ENCODE peak calls at places on chromosomes 12 and 14, in eight cellular contexts. I is substantia nigra, D is mesendoderm, U is hepatocyte, J is cardiac muscle cell, S is HL-60, Q is left lung, N is lower lobe of right lung. E is an unnamed sample.

GRCh38 chr12:30926243-30927209 is at the start of gene TSPAN11:
- DNase-seq in I (no peak), D (peak; percentile 64), U (peak; percentile 79), J (peak; percentile 47), S (no peak), Q (no peak), N (no peak), E (peak; percentile 14)

GRCh38 chr14:72457641-72458040 is 436.3 kb downstream of the DPF3 start:
- DNase-seq in I (no peak), D (no peak), U (no peak), J (peak; percentile 50), S (no peak), Q (no peak), N (no peak), E (no peak)

GRCh38 chr14:105158804-105159203 is 9.8 kb downstream of the JAG2 start:
- DNase-seq in I (no peak), D (no peak), U (no peak), J (no peak), S (no peak), Q (no peak), N (no peak), E (no peak)

GRCh38 chr12:29672580-29672979 is 111.2 kb downstream of the TMTC1 start:
- DNase-seq in I (no peak), D (no peak), U (no peak), J (no peak), S (no peak), Q (no peak), N (no peak), E (no peak)

GRCh38 chr14:72894623-72895378 is 900 bp upstream of the DPF3 start:
- DNase-seq in I (peak; percentile 7), D (peak; percentile 85), U (peak; percentile 57), J (no peak), S (no peak), Q (no peak), N (no peak), E (no peak)

GRCh38 chr12:3165311-3165931 is 88.2 kb downstream of the TSPAN9 start:
- DNase-seq in I (no peak), D (no peak), U (no peak), J (no peak), S (no peak), Q (no peak), N (no peak), E (no peak)

GRCh38 chr12:24937553-24938244 is 11.2 kb downstream of the BCAT1 start:
- DNase-seq in I (no peak), D (peak; percentile 54), U (no peak), J (no peak), S (no peak), Q (no peak), N (no peak), E (no peak)

GRCh38 chr12:121767525-121768016 is 25.9 kb downstream of the RHOF start:
- DNase-seq in I (peak; percentile 60), D (no peak), U (no peak), J (peak; percentile 82), S (no peak), Q (no peak), N (no peak), E (peak; percentile 24)

GRCh38 chr14:99511421-99512109 is 30.4 kb downstream of the CCNK start:
- DNase-seq in I (no peak), D (no peak), U (peak; percentile 6), J (no peak), S (no peak), Q (no peak), N (no peak), E (no peak)

GRCh38 chr12:128754275-128754674 is 69.5 kb downstream of the SLC15A4 start:
- DNase-seq in I (no peak), D (no peak), U (no peak), J (no peak), S (no peak), Q (no peak), N (no peak), E (no peak)

GRCh38 chr14:76287063-76287462 is 88.9 kb upstream of the ESRRB start:
- DNase-seq in I (no peak), D (no peak), U (no peak), J (no peak), S (no peak), Q (no peak), N (no peak), E (no peak)

GRCh38 chr14:53865716-53866115 is 90.9 kb downstream of the BMP4 start:
- DNase-seq in I (no peak), D (no peak), U (no peak), J (peak; percentile 35), S (no peak), Q (no peak), N (no peak), E (no peak)

GRCh38 chr14:23044840-23045239 is 2.8 kb downstream of the PSMB11 start:
- DNase-seq in I (no peak), D (no peak), U (no peak), J (no peak), S (no peak), Q (no peak), N (no peak), E (no peak)

GRCh38 chr12:132489078-132489601 is 811 bp upstream of the FBRSL1 start:
- DNase-seq in I (no peak), D (no peak), U (peak; percentile 61), J (no peak), S (peak; percentile 76), Q (peak; percentile 63), N (peak; percentile 78), E (no peak)

GRCh38 chr12:51959211-51959610 is 7.7 kb downstream of the ACVR1B start:
- DNase-seq in I (no peak), D (no peak), U (no peak), J (peak; percentile 53), S (no peak), Q (no peak), N (no peak), E (no peak)

DNA sequence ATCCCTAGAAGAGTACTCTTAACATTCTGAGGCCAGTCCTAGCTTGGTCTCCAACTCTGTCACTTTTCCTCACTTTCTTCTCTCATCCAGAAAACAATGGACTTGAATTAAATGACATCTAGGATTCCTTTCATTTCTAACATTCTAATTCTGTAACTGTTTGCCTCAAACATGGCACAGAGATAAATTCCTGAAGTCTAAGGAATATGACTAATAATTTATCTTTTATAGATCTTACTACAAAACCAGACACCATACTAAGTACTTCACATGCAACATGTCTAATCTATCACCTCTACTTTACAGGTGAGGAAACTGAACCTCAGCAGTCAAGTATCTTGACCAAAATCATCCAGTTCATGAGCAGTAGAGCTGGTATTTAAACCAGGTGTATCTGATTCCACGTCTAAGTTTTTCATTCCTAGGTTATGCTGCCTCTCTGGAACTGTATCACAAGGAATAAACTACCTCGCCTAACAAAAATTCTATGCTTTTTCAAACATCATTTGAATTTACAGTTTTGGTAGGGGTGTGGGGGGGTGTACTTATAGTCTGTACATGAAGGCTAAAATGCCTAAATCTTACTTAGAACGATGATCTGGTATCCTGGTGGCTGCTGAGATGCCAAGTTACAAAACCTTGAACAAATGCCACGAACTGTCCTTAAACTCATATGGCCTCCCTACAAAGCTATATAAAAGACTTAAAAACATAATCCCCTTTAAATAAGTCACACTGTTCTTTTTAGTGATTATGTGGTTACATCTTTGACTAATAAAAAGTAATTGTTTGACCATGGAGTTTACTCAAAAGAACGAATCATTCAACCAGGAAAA is 41.6 kb downstream of the ATXN2 start:
- DNase-seq in I (no peak), D (no peak), U (no peak), J (peak; percentile 24), S (no peak), Q (no peak), N (no peak), E (no peak)
- H3K27ac ChIP-seq in I (no peak overlapping the region), D (no peak overlapping the region), U (no peak overlapping the region), J (no peak overlapping the region), S (no peak overlapping the region), Q (no peak overlapping the region), N (no peak overlapping the region), E (no peak overlapping the region)

DNA sequence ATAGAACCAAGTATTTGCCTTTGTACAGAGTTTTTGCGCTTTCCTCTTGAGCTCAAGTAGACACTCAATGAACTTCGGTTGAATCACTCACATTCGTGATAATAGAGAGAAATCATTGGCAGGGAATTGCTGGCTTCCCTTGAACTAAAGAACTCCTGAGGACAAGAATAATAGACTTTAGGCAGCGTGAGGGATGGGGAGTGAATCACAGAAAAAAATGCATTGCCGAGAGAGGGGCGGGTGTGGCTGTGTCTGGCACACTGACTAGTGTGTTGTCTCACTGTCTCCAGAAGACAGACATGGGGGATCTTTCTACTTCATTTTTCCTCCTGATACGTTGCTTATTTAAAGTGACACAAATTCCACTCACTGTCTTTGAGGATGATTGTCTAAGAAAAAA is 805.2 kb downstream of the BCL11B start:
- DNase-seq in I (no peak), D (no peak), U (no peak), J (no peak), S (no peak), Q (no peak), N (no peak), E (no peak)
- H3K27ac ChIP-seq in I (no peak overlapping the region), D (no peak overlapping the region), U (no peak overlapping the region), J (no peak overlapping the region), S (no peak overlapping the region), Q (no peak overlapping the region), N (no peak overlapping the region), E (no peak overlapping the region)

DNA sequence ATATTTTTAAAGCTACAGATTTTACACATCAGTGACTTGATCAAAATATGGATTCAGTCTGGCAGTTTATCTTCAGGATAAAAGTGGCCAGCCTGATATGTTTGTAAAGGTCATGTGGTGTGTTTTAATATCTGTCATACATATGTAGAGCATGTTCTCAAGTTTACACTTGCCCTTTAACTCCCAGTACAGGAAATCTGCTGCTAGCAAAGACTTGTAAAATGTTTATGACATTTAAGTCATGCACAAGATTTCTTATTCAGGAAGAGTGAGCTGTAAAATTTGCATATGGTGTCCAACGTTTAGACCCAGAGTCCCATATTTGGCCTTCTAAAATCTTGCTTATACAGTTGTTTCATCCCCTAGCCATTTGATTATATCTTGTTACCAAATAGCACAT is 197.5 kb upstream of the FLRT2 start:
- DNase-seq in I (no peak), D (no peak), U (no peak), J (no peak), S (no peak), Q (no peak), N (no peak), E (no peak)
- H3K27ac ChIP-seq in I (no peak overlapping the region), D (no peak overlapping the region), U (no peak overlapping the region), J (no peak overlapping the region), S (no peak overlapping the region), Q (no peak overlapping the region), N (no peak overlapping the region), E (no peak overlapping the region)

GRCh38 chr14:79515158-79515557 is 696.1 kb downstream of the DIO2 start:
- DNase-seq in I (no peak), D (no peak), U (no peak), J (no peak), S (no peak), Q (no peak), N (no peak), E (no peak)

GRCh38 chr14:79514700-79515099 is 696.6 kb downstream of the DIO2 start:
- DNase-seq in I (no peak), D (peak; percentile 34), U (peak; percentile 5), J (peak; percentile 22), S (no peak), Q (no peak), N (no peak), E (no peak)

GRCh38 chr14:79513446-79513845 is 697.9 kb downstream of the DIO2 start:
- DNase-seq in I (no peak), D (no peak), U (no peak), J (no peak), S (no peak), Q (no peak), N (no peak), E (no peak)

GRCh38 chr14:79511146-79511545 is 700.2 kb downstream of the DIO2 start:
- DNase-seq in I (no peak), D (no peak), U (no peak), J (no peak), S (no peak), Q (no peak), N (no peak), E (no peak)

GRCh38 chr14:79516009-79516408 is 695.3 kb downstream of the DIO2 start:
- DNase-seq in I (no peak), D (peak; percentile 70), U (no peak), J (no peak), S (no peak), Q (no peak), N (no peak), E (no peak)
- H3K27ac ChIP-seq in I (no peak overlapping the region), D (no peak overlapping the region), U (no peak overlapping the region), J (no peak overlapping the region), S (no peak overlapping the region), Q (no peak overlapping the region), N (no peak overlapping the region), E (no peak overlapping the region)